ENCODE peak calls at places on chromosomes 13 and 19, in nine cellular contexts. L is suprapubic skin, F is GM12878, R is iPS DF 6.9, T is lower lobe of right lung, I is ovary, V is PC-9, C is pancreas, G is Panc1. P is an unnamed sample.
A peak's percentile ranks its signal among the peaks of the same experiment; 100 is the strongest.

GRCh38 chr13:41500501-41500900 is 43.2 kb downstream of the RGCC start:
- DNase-seq in L (no peak), F (no peak), R (no peak), T (no peak), I (no peak), V (no peak), C (no peak), G (no peak), P (no peak)

GRCh38 chr19:49987159-49987698 is 26.3 kb upstream of the SIGLEC11 start:
- DNase-seq in L (peak; percentile 83), F (peak; percentile 54), R (peak; percentile 94), T (peak; percentile 89), I (peak; percentile 92), V (peak; percentile 69), C (peak; percentile 85), G (peak; percentile 5), P (peak; percentile 84)

GRCh38 chr19:6995054-6995453 is 26.2 kb downstream of the MBD3L2B start:
- DNase-seq in L (no peak), F (no peak), R (no peak), T (no peak), I (no peak), V (no peak), C (no peak), G (no peak), P (no peak)

GRCh38 chr13:111031531-111031961 is 83.6 kb upstream of the ARHGEF7 start:
- DNase-seq in L (no peak), F (no peak), R (no peak), T (no peak), I (no peak), V (peak; percentile 35), C (no peak), G (no peak), P (no peak)

GRCh38 chr13:58056411-58056810 is 424.9 kb downstream of the PCDH17 start:
- DNase-seq in L (no peak), F (no peak), R (no peak), T (no peak), I (no peak), V (no peak), C (no peak), G (no peak), P (no peak)

GRCh38 chr13:99046851-99047250 is 69.0 kb upstream of the DOCK9 start:
- DNase-seq in L (no peak), F (no peak), R (no peak), T (no peak), I (no peak), V (no peak), C (no peak), G (no peak), P (no peak)

GRCh38 chr19:3096902-3097326 is 2.8 kb downstream of the GNA11 start:
- DNase-seq in L (no peak), F (no peak), R (no peak), T (no peak), I (no peak), V (no peak), C (no peak), G (no peak), P (no peak)

GRCh38 chr13:108957369-108958012 is 328.1 kb downstream of the MYO16 start:
- DNase-seq in L (no peak), F (no peak), R (no peak), T (no peak), I (no peak), V (peak; percentile 64), C (no peak), G (no peak), P (peak; percentile 24)

GRCh38 chr19:869245-870177 is 10.0 kb downstream of the CFD start:
- DNase-seq in L (no peak), F (no peak), R (no peak), T (no peak), I (peak; percentile 87), V (peak; percentile 72), C (no peak), G (no peak), P (peak; percentile 94)

GRCh38 chr13:21037656-21038055 is 23.7 kb downstream of the LATS2 start:
- DNase-seq in L (no peak), F (no peak), R (no peak), T (no peak), I (no peak), V (no peak), C (no peak), G (no peak), P (no peak)
- H3K27ac ChIP-seq in L (no peak overlapping the region), F (no peak overlapping the region), R (no peak overlapping the region), T (peak overlapping the region; percentile 11), I (no peak overlapping the region), V (no peak overlapping the region), C (no peak overlapping the region), G (no peak overlapping the region), P (no peak overlapping the region)

GRCh38 chr19:23346696-23347095 is 48.6 kb downstream of the ZNF91 start:
- DNase-seq in L (no peak), F (no peak), R (no peak), T (no peak), I (no peak), V (no peak), C (no peak), G (no peak), P (no peak)
- H3K9me3 ChIP-seq in L (peaks cover 62% of the 10 kb centered on the region), F (peaks cover 12% of the 10 kb centered on the region), R (peaks cover under 1% of the 10 kb centered on the region), T (peaks cover 100% of the 10 kb centered on the region), I (peaks cover 2% of the 10 kb centered on the region), V (peaks cover 67% of the 10 kb centered on the region), C (no peaks in the 10 kb centered on the region), G (peaks cover 24% of the 10 kb centered on the region), P (no peaks in the 10 kb centered on the region)

DNA sequence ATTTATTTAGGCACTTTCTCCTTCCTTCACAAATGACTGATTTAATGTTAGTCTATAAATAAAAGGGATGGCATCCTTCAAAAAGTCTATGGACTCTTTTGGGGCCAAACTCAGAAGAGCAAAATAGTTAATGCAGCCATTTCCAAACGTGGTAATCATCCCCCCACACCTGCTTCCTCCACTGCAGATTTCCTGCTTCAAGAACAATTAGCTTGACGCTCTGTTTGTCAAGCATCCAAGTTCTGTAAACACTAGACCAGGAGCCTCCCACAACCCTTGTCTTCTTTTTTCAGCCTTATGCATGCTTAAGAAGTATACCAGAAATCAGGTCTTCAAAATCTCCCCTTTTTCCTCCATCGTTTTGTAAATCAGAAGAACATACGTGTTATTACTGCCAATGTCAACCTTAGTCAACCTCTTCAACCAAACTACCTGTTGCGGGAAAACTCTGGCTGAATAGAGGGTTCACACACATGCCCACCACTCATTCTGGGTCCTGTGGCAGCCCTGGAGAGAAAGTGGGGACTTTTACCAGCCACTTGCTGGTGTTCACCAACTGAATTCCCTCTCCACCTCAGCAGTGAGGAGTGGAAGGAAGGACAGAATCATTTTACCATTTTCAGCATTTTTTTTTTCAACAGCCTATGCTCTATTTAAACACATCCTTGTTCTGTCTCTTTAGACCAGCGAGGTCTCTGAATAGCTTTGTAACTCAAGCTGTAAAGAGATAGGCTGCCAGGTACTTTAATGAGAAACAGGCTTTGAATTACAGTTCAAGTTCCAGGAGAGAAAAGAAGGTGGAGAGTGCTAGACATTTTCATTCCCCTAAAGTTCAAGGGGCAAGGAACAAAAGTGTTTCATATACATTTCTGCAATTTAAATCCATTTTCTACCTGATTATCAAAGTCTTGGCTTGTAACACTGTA is 39.1 kb downstream of the EFNB2 start:
- DNase-seq in L (no peak), F (no peak), R (no peak), T (no peak), I (no peak), V (no peak), C (no peak), G (no peak), P (no peak)
- H3K27ac ChIP-seq in L (peak overlapping the region; percentile 27), F (no peak overlapping the region), R (no peak overlapping the region), T (peak overlapping the region; percentile 67), I (no peak overlapping the region), V (no peak overlapping the region), C (no peak overlapping the region), G (no peak overlapping the region), P (peak overlapping the region; percentile 76)

DNA sequence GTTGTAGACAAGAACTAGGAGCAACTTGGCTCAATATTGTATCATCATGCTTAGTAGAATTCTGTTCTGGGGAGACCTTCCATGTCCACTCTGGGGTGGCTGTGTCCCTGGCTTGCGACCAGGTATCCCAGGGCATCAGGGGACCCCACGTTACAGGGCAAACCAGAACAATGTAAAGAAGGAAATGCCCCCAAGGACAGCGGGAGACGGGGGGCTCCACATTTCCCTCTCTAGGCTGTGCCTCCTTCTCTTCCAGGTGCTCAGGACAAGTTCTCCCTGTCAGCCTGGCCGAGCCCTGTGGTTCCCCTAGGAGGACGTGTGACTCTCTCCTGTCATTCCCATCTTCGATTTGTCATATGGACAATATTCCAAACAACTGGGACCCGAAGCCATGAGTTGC is 30.8 kb downstream of the LAIR2 start:
- DNase-seq in L (no peak), F (no peak), R (no peak), T (no peak), I (no peak), V (no peak), C (no peak), G (no peak), P (no peak)
- H3K9me3 ChIP-seq in L (no peaks in the 10 kb centered on the region), F (no peaks in the 10 kb centered on the region), R (peaks cover 21% of the 10 kb centered on the region), T (no peaks in the 10 kb centered on the region), I (no peaks in the 10 kb centered on the region), V (no peaks in the 10 kb centered on the region), C (no peaks in the 10 kb centered on the region), G (no peaks in the 10 kb centered on the region), P (no peaks in the 10 kb centered on the region)

GRCh38 chr13:52922961-52923360 is 74.5 kb upstream of the PCDH8 start:
- DNase-seq in L (no peak), F (no peak), R (no peak), T (no peak), I (no peak), V (no peak), C (no peak), G (no peak), P (no peak)
- H3K27ac ChIP-seq in L (no peak overlapping the region), F (no peak overlapping the region), R (no peak overlapping the region), T (no peak overlapping the region), I (no peak overlapping the region), V (no peak overlapping the region), C (no peak overlapping the region), G (no peak overlapping the region), P (no peak overlapping the region)

GRCh38 chr19:57563547-57563946 is 3.9 kb upstream of the ZNF550 start:
- DNase-seq in L (no peak), F (no peak), R (no peak), T (no peak), I (no peak), V (no peak), C (no peak), G (no peak), P (no peak)
- H3K9me3 ChIP-seq in L (peaks cover 49% of the 10 kb centered on the region), F (peaks cover 25% of the 10 kb centered on the region), R (peaks cover 14% of the 10 kb centered on the region), T (peaks cover 62% of the 10 kb centered on the region), I (no peaks in the 10 kb centered on the region), V (peaks cover 65% of the 10 kb centered on the region), C (no peaks in the 10 kb centered on the region), G (peaks cover 69% of the 10 kb centered on the region), P (peaks cover 28% of the 10 kb centered on the region)

DNA sequence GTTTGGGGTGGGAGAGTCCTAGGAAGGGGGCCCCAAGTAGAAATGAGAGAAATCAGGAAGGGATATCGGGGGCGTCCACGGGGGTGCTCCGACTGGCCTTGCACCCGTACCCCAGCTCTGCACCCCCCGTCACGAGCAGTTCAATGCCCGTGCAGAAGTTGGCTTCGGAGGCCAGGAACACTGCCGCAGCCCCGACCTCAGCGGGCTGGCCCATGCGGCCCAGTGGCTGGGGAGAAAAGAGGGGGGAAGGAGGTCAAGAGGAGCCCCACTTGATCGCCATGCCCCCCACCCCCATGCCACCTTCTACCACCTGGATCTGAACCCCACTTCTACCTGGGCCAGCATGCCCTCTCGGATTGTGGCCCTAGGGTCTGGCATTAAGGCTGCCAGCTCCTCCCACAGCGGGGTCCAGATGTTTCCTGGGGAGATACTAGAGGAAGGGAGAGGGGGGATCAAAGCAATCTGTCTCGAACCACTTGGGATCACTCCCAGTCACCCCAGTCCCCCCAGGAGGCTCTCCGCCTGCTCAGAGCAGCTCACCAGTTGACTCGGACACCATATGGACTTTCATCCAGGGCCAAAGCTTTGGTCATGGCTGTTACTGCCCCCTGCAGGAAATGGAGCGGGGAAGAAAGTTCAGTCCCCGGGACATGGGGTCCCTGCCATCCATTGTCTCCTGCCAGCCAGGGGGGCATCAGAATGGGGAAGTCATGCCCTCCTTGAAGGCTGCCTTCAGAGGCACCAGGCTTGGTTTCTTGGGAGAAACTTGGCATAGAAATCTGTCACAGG is 2.5 kb upstream of the BCAT2 start:
- DNase-seq in L (no peak), F (no peak), R (no peak), T (no peak), I (no peak), V (no peak), C (no peak), G (no peak), P (no peak)
- H3K27ac ChIP-seq in L (peak overlapping the region; percentile 86), F (no peak overlapping the region), R (no peak overlapping the region), T (peak overlapping the region; percentile 88), I (peak overlapping the region; percentile 89), V (no peak overlapping the region), C (peak overlapping the region; percentile 89), G (no peak overlapping the region), P (peak overlapping the region; percentile 94)